ENCODE peak calls at places on chromosomes 16 and 17, in eight cellular contexts. S is omental fat pad, N is GM23338, E is SK-MEL-5, G is retinal pigment epithelial cell, I is astrocyte of the spinal cord, R is stomach, B is endothelial cell. J is an unnamed sample.

GRCh38 chr16:3207086-3207953 is 19.3 kb downstream of the OR1F1 start:
- DNase-seq in S (no peak), N (no peak), E (no peak), G (no peak), I (no peak), R (no peak), B (no peak), J (no peak)

GRCh38 chr17:43871947-43872690 is 25.1 kb downstream of the CD300LG start:
- DNase-seq in S (no peak), N (no peak), E (no peak), G (no peak), I (no peak), R (peak), B (no peak), J (no peak)

GRCh38 chr17:81683584-81684441 is at the start of the genes ARL16 and HGS:
- DNase-seq in S (peak), N (peak), E (peak), G (peak), I (peak), R (peak), B (peak), J (peak)

GRCh38 chr16:49545243-49545642 is 171.6 kb downstream of the C16orf78 start:
- DNase-seq in S (no peak), N (no peak), E (no peak), G (no peak), I (no peak), R (no peak), B (no peak), J (no peak)

GRCh38 chr17:12328204-12328603 is 307.5 kb downstream of the MAP2K4 start:
- DNase-seq in S (no peak), N (peak), E (no peak), G (no peak), I (no peak), R (no peak), B (no peak), J (no peak)

GRCh38 chr17:28735242-28735722 is 6.7 kb downstream of the NEK8 start:
- DNase-seq in S (no peak), N (no peak), E (no peak), G (no peak), I (no peak), R (no peak), B (no peak), J (no peak)

GRCh38 chr17:78974635-78975591 is 4.8 kb downstream of the LGALS3BP start:
- DNase-seq in S (no peak), N (peak), E (peak), G (peak), I (peak), R (peak), B (no peak), J (peak)

GRCh38 chr17:17540935-17541639 is 44.9 kb upstream of the RASD1 start:
- DNase-seq in S (no peak), N (no peak), E (no peak), G (no peak), I (no peak), R (no peak), B (no peak), J (no peak)

GRCh38 chr17:51948128-51948527 is 210.4 kb downstream of the CA10 start:
- DNase-seq in S (no peak), N (no peak), E (no peak), G (no peak), I (no peak), R (no peak), B (no peak), J (no peak)

GRCh38 chr16:82059983-82060421 is 24.9 kb downstream of the HSD17B2 start:
- DNase-seq in S (no peak), N (no peak), E (no peak), G (no peak), I (no peak), R (no peak), B (no peak), J (no peak)

GRCh38 chr17:78300962-78301820 is 58.7 kb downstream of the SOCS3 start:
- DNase-seq in S (no peak), N (no peak), E (no peak), G (no peak), I (no peak), R (no peak), B (no peak), J (no peak)

GRCh38 chr17:69480197-69480596 is 65.7 kb downstream of the MAP2K6 start:
- DNase-seq in S (no peak), N (no peak), E (no peak), G (no peak), I (no peak), R (no peak), B (no peak), J (no peak)

GRCh38 chr17:82328994-82329507 is 4.5 kb downstream of the SECTM1 start:
- DNase-seq in S (no peak), N (no peak), E (no peak), G (no peak), I (no peak), R (no peak), B (no peak), J (no peak)

GRCh38 chr16:86510465-86511261 is at the start of gene FOXF1:
- DNase-seq in S (no peak), N (peak), E (no peak), G (no peak), I (peak), R (no peak), B (no peak), J (no peak)

GRCh38 chr16:19235478-19235877 is 50.1 kb upstream of the CLEC19A start:
- DNase-seq in S (no peak), N (no peak), E (no peak), G (no peak), I (no peak), R (no peak), B (no peak), J (no peak)

GRCh38 chr16:24396350-24397271 is 140.5 kb downstream of the CACNG3 start:
- DNase-seq in S (no peak), N (no peak), E (no peak), G (no peak), I (no peak), R (no peak), B (no peak), J (no peak)

GRCh38 chr17:16933317-16934132 is 38.4 kb downstream of the TNFRSF13B start:
- DNase-seq in S (no peak), N (no peak), E (no peak), G (no peak), I (no peak), R (no peak), B (no peak), J (peak)

GRCh38 chr16:78034530-78034929 is 12.2 kb downstream of the CLEC3A start:
- DNase-seq in S (no peak), N (no peak), E (no peak), G (no peak), I (peak), R (no peak), B (no peak), J (no peak)

GRCh38 chr16:19384656-19385055 is 33.0 kb upstream of the TMC5 start:
- DNase-seq in S (no peak), N (no peak), E (no peak), G (no peak), I (no peak), R (peak), B (no peak), J (no peak)

GRCh38 chr17:52681486-52681885 is 523.0 kb upstream of the CA10 start:
- DNase-seq in S (no peak), N (peak), E (no peak), G (no peak), I (no peak), R (no peak), B (no peak), J (no peak)

GRCh38 chr16:64375386-64375980 is 746.4 kb downstream of the CDH11 start:
- DNase-seq in S (no peak), N (no peak), E (no peak), G (no peak), I (no peak), R (no peak), B (no peak), J (no peak)

GRCh38 chr17:42313773-42314566 is 25.7 kb downstream of the STAT5A start:
- DNase-seq in S (no peak), N (no peak), E (no peak), G (no peak), I (no peak), R (no peak), B (no peak), J (no peak)

GRCh38 chr16:87963400-87963799 is 12.2 kb downstream of the BANP start:
- DNase-seq in S (no peak), N (no peak), E (no peak), G (no peak), I (peak), R (no peak), B (no peak), J (no peak)

GRCh38 chr17:8939496-8940334 is 25.8 kb downstream of the PIK3R5 start:
- DNase-seq in S (no peak), N (peak), E (no peak), G (no peak), I (no peak), R (no peak), B (no peak), J (no peak)

GRCh38 chr17:45873728-45874127 is 20.6 kb upstream of the MAPT start:
- DNase-seq in S (no peak), N (no peak), E (peak), G (no peak), I (no peak), R (no peak), B (no peak), J (no peak)

GRCh38 chr17:41910701-41911391 is 7.9 kb downstream of the ACLY start:
- DNase-seq in S (no peak), N (no peak), E (no peak), G (peak), I (peak), R (no peak), B (no peak), J (no peak)

GRCh38 chr17:10125761-10126553 is 72.4 kb downstream of the GAS7 start:
- DNase-seq in S (no peak), N (no peak), E (no peak), G (peak), I (no peak), R (no peak), B (no peak), J (no peak)

GRCh38 chr17:28928061-28928460 is 23.3 kb downstream of the PHF12 start:
- DNase-seq in S (no peak), N (no peak), E (no peak), G (no peak), I (peak), R (no peak), B (no peak), J (no peak)

GRCh38 chr16:70253291-70254094 is 1.8 kb upstream of the EXOSC6 start:
- DNase-seq in S (no peak), N (peak), E (peak), G (no peak), I (peak), R (no peak), B (peak), J (no peak)

GRCh38 chr17:60525347-60525623 is 757 bp downstream of the APPBP2 start:
- DNase-seq in S (no peak), N (peak), E (peak), G (no peak), I (peak), R (no peak), B (peak), J (no peak)

GRCh38 chr16:85530370-85530739 is 82.8 kb upstream of the GSE1 start:
- DNase-seq in S (no peak), N (no peak), E (no peak), G (no peak), I (no peak), R (no peak), B (no peak), J (no peak)

GRCh38 chr16:57283214-57283955 is 1.1 kb downstream of the PLLP start:
- DNase-seq in S (no peak), N (peak), E (no peak), G (no peak), I (no peak), R (peak), B (no peak), J (no peak)

GRCh38 chr17:57106107-57106835 is 21.2 kb downstream of the AKAP1 start:
- DNase-seq in S (no peak), N (peak), E (peak), G (no peak), I (no peak), R (no peak), B (peak), J (no peak)

GRCh38 chr16:50547340-50547865 is 793 bp upstream of the NKD1 start:
- DNase-seq in S (no peak), N (peak), E (peak), G (no peak), I (peak), R (peak), B (peak), J (peak)

GRCh38 chr16:27726621-27727275 is 176.8 kb downstream of the KATNIP start:
- DNase-seq in S (no peak), N (no peak), E (no peak), G (no peak), I (peak), R (no peak), B (no peak), J (no peak)

GRCh38 chr16:3058173-3059030 is 7.0 kb upstream of the IL32 start:
- DNase-seq in S (no peak), N (peak), E (peak), G (no peak), I (peak), R (peak), B (peak), J (no peak)

GRCh38 chr17:44820631-44821196 is 9.4 kb downstream of the GJC1 start:
- DNase-seq in S (no peak), N (no peak), E (peak), G (peak), I (peak), R (no peak), B (no peak), J (no peak)

GRCh38 chr16:54932737-54933254 is 2.1 kb downstream of the IRX5 start:
- DNase-seq in S (no peak), N (peak), E (no peak), G (no peak), I (peak), R (no peak), B (peak), J (no peak)

GRCh38 chr17:56557682-56558081 is 35.8 kb upstream of the NOG start:
- DNase-seq in S (no peak), N (no peak), E (no peak), G (no peak), I (no peak), R (no peak), B (no peak), J (no peak)